ENCODE peak calls at places on chromosomes 7 and 10, in four cellular contexts. N, W, Z and E are unnamed samples.

GRCh38 chr10:93288679-93289634 is 193.2 kb downstream of the MYOF start:
- DNase-seq in N (peak; percentile 61), W (peak; percentile 77), Z (peak; percentile 80), E (peak; percentile 93)

GRCh38 chr7:98186452-98187137 is 24.6 kb upstream of the BHLHA15 start:
- DNase-seq in Z (no peak), N (no peak), W (no peak), E (peak; percentile 58)

GRCh38 chr10:72483452-72483851 is 128.7 kb upstream of the DNAJB12 start:
- DNase-seq in Z (peak; percentile 1), N (no peak), W (no peak), E (no peak)

GRCh38 chr10:133379152-133379800 is at the start of gene PAOX:
- DNase-seq in Z (no peak), W (peak; percentile 75), N (peak; percentile 72), E (peak; percentile 33)

GRCh38 chr7:131027287-131027773 is 293.3 kb upstream of the KLF14 start:
- DNase-seq in Z (no peak), W (no peak), N (no peak), E (peak; percentile 96)

GRCh38 chr7:125592331-125592730 is 662.7 kb upstream of the POT1 start:
- DNase-seq in N (no peak), W (no peak), Z (no peak), E (no peak)

GRCh38 chr7:1928555-1929348 is 258.7 kb downstream of the ELFN1 start:
- DNase-seq in W (peak; percentile 92), N (no peak), Z (no peak), E (no peak)

GRCh38 chr7:24733414-24734060 is 23.7 kb downstream of the GSDME start:
- DNase-seq in Z (no peak), N (no peak), W (no peak), E (no peak)

GRCh38 chr7:102454423-102454822 is 10.2 kb downstream of the ALKBH4 start:
- DNase-seq in Z (no peak), N (no peak), W (no peak), E (no peak)

GRCh38 chr7:85628187-85628586 is 441.3 kb upstream of the SEMA3D start:
- DNase-seq in N (no peak), Z (no peak), W (no peak), E (no peak)

GRCh38 chr7:145986248-145986874 is 130.2 kb upstream of the CNTNAP2 start:
- DNase-seq in W (no peak), Z (no peak), N (no peak), E (no peak)

GRCh38 chr10:110372656-110373055 is 67.9 kb upstream of the SMNDC1 start:
- DNase-seq in W (no peak), Z (no peak), N (no peak), E (no peak)

GRCh38 chr10:21300546-21300945 is 224.9 kb downstream of the SKIDA1 start:
- DNase-seq in N (no peak), W (no peak), Z (no peak), E (no peak)

GRCh38 chr7:124777268-124777667 is 11.7 kb upstream of the GPR37 start:
- DNase-seq in W (no peak), Z (no peak), N (no peak), E (no peak)

GRCh38 chr10:88472540-88472939 is 110.6 kb downstream of the RNLS start:
- DNase-seq in W (no peak), Z (no peak), N (no peak), E (peak; percentile 6)

GRCh38 chr7:14085901-14086300 is 96.4 kb upstream of the ETV1 start:
- DNase-seq in Z (no peak), N (no peak), W (no peak), E (no peak)

GRCh38 chr7:16817536-16817935 is 12.7 kb upstream of the AGR2 start:
- DNase-seq in Z (peak; percentile 67), W (no peak), N (no peak), E (peak; percentile 42)

GRCh38 chr7:106715730-106716129 is 54.8 kb upstream of the CCDC71L start:
- DNase-seq in Z (no peak), N (no peak), W (no peak), E (no peak)

GRCh38 chr10:116705498-116705897 is 36.9 kb downstream of the HSPA12A start:
- DNase-seq in Z (no peak), W (no peak), N (no peak), E (no peak)

GRCh38 chr10:45239642-45240041 is 75.8 kb downstream of the OR13A1 start:
- DNase-seq in N (no peak), Z (peak; percentile 6), W (no peak), E (peak; percentile 39)

DNA sequence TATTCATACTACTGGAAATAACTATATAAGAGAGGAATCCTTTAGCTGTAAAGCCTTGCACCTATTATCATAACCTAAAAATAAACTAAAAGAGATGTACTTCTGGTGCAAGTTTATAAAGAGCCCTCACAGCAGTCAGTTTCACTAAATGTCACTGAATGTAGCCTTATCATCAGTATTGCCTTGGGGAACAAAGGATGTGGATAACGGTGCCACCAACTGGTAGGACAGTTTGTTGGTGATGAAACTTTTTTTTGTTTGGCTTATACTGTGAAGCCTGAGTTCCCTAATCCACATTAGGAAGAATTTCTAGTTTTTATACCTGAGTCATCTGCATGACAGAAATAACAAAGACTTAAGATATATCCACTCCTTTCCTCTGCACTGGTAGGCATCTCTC is 117.9 kb upstream of the COL1A2 start:
- DNase-seq in Z (no peak), N (peak; percentile 37), W (no peak), E (peak; percentile 52)
- TF ChIP-seq CTCF in Z (peak; percentile 40), N (peak; percentile 45), W (no peak), E (peak; percentile 77)

DNA sequence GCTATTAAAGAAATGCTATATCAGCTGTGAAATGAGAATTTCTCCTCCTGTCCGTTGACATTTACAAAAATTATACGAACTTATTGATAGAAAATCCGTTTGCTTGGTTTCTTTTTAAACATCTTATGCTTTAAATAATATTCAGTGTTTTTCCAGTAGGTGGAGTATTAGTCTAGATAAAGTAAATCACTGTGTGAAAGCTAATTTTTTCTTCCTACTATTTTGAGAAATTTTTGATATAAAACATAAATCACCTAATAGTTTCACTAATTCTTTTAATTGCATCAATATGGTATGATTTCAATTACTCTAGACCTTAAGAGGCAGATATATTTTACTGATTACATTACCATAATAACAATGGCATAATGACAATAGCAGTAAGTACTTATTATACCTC is 335.2 kb upstream of the C7orf33 start:
- DNase-seq in Z (no peak), W (no peak), N (no peak), E (no peak)
- TF ChIP-seq CTCF in Z (no peak), W (no peak), N (no peak), E (peak; percentile 56)

GRCh38 chr7:22586806-22587180 is 86.8 kb upstream of the STEAP1B start:
- DNase-seq in N (no peak), Z (no peak), W (no peak), E (peak; percentile 33)
- TF ChIP-seq CTCF in N (peak; percentile 67), Z (peak; percentile 57), W (no peak), E (peak; percentile 68)

DNA sequence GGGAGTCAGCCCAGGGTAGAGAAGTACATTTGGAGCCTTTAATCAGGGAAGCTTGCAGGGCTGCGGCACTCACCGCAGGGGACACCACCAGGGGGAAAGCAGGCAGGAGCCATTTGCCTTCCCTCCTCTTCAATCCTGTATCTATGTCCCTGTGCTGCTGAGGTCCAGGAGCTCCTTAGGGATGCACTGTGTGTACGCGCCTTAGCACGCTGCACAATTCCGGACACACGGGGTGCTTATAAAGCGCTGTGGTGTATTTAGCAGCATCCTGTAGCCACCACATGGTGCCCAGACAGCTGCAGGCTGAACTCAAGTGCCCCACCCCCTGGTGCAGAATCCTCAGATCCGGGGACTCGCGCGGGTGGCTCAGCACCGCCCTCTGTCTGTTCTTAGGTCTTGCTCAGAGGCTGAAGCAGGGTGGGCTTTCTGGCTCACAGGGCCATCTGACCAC is 421.4 kb downstream of the SDK1 start:
- DNase-seq in W (no peak), N (peak; percentile 90), Z (no peak), E (no peak)
- TF ChIP-seq CTCF in W (no peak), N (peak; percentile 86), Z (peak; percentile 30), E (no peak)

DNA sequence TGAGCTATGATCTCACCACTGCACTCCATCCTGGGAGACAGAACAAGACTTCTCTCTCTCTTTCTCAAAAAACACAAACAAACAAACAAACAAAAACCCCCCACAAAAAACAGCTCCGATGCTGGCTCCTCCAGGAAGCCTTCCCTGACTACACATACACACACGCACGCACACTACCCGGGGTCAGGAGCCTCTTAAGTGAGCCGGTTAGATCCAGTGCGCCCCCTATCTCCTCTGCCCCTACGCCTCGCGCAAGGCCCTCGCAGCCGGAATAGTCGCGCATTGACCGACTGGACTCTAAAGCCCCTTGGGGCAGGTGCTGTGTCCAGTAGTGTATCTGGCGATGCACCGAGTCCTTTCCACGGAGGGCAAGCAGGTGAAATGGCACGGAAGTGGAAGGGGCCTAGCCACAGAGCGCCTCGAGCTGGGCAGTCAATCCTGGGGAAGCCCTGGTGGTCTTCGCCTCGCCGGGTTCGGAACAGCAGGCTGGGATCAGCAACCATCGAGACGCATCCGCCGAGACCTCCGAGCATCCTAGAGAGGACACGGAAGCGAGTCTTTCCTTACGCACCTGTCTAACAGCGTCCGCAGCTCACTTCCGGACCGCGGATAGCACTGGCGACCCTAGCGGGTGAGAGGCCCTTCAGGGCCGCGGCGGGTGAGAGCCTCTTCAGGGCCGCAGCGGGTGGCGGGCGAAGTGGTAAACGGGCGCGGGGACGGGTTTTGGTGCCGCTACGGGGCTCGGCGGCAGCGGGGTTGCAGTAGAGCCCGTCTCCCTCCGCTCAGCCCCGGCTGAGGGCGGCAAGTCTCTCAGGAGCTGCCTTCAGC is at the start of gene ZSCAN25:
- DNase-seq in N (peak; percentile 96), Z (peak; percentile 79), W (peak; percentile 87), E (peak; percentile 84)
- TF ChIP-seq CTCF in N (peak; percentile 76), Z (peak; percentile 38), W (no peak), E (peak; percentile 60)

DNA sequence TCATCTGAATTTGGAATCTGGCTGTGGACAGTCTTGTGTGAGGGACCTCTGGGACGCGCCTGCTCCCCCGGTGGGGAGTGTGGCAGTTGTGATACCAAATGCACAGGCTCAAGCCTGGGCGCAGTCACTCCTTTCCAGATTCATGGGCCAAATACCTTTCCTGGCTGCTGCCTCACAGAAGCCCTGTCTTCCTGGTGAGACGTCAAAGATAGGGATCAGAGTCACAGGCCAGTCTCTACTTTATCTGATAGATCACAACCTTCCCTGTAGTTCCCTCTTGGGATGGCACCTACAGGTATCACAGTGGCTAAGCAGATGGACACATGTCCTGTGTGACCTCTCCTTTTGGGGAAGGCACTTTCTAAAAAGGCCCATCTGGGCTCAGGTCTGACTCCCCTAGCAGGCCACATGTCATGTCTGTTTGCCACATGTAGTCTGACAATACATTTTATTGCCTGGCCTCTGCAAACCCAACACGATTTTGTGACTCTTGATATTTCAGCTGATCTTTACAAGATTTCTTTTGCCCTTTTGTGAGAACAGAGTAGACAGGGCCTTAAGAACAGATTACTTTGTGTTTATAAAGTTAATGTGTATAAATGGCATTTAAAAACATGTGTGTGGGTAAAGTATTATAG is 150.1 kb downstream of the SNX10 start:
- DNase-seq in Z (no peak), N (no peak), W (no peak), E (no peak)
- TF ChIP-seq CTCF in Z (no peak), N (peak; percentile 10), W (no peak), E (no peak)